ENCODE peak calls at places on chromosomes 13 and 19, in five cellular contexts. B, O, L, U and H are unnamed samples.

GRCh38 chr13:28609936-28610335 is 49.0 kb upstream of the POMP start:
- DNase-seq in B (no peak), O (no peak), L (no peak), U (no peak), H (no peak)

GRCh38 chr13:73877399-73877798 is 256.8 kb downstream of the KLF12 start:
- DNase-seq in B (no peak), O (no peak), L (no peak), U (no peak), H (no peak)

GRCh38 chr13:112879283-112879833 is 89.7 kb upstream of the MCF2L start:
- DNase-seq in B (no peak), O (no peak), L (no peak), U (no peak), H (no peak)

GRCh38 chr19:797528-798414 is 519 bp downstream of the PTBP1 start:
- DNase-seq in B (peak; percentile 95), O (peak; percentile 98), L (peak; percentile 32), U (peak; percentile 78), H (peak; percentile 79)

GRCh38 chr13:99385940-99386339 is 78.7 kb upstream of the GPR183 start:
- DNase-seq in B (no peak), O (no peak), L (no peak), U (no peak), H (no peak)

GRCh38 chr13:70394149-70394548 is 285.9 kb upstream of the KLHL1 start:
- DNase-seq in B (no peak), O (no peak), L (no peak), U (no peak), H (no peak)

GRCh38 chr13:31204592-31204991 is 4.8 kb downstream of the B3GLCT start:
- DNase-seq in B (peak; percentile 83), O (peak; percentile 40), L (no peak), U (peak; percentile 34), H (no peak)

GRCh38 chr13:30504081-30504480 is 38.3 kb upstream of the HMGB1 start:
- DNase-seq in B (peak; percentile 63), O (no peak), L (peak; percentile 16), U (no peak), H (peak; percentile 6)

GRCh38 chr13:51977606-51978005 is 33.6 kb downstream of the ATP7B start:
- DNase-seq in B (no peak), O (no peak), L (no peak), U (no peak), H (no peak)

GRCh38 chr19:46727036-46727501 is 10.2 kb upstream of the PRKD2 start:
- DNase-seq in B (no peak), O (no peak), L (no peak), U (no peak), H (no peak)

GRCh38 chr13:48242677-48243076 is 9.7 kb downstream of the ITM2B start:
- DNase-seq in B (no peak), O (no peak), L (no peak), U (no peak), H (no peak)

GRCh38 chr19:16024266-16025107 is 51.8 kb upstream of the TPM4 start:
- DNase-seq in B (no peak), O (peak; percentile 9), L (no peak), U (no peak), H (no peak)

GRCh38 chr13:50334944-50335343 is 319.7 kb downstream of the KCNRG start:
- DNase-seq in B (peak; percentile 66), O (no peak), L (no peak), U (peak; percentile 50), H (no peak)

GRCh38 chr13:51324714-51325440 is 14.6 kb upstream of the SERPINE3 start:
- DNase-seq in B (no peak), O (no peak), L (no peak), U (no peak), H (no peak)

GRCh38 chr19:23981863-23982262 is 67.2 kb downstream of the ZNF726 start:
- DNase-seq in B (no peak), O (no peak), L (no peak), U (no peak), H (no peak)

GRCh38 chr19:459724-460511 is 915 bp downstream of the SHC2 start:
- DNase-seq in B (peak; percentile 58), O (peak; percentile 98), L (no peak), U (peak; percentile 59), H (no peak)

GRCh38 chr19:56015756-56016155 is 29.2 kb downstream of the NLRP5 start:
- DNase-seq in B (peak; percentile 45), O (no peak), L (no peak), U (peak; percentile 16), H (no peak)

GRCh38 chr13:100338265-100338664 is 249.4 kb downstream of the PCCA start:
- DNase-seq in B (no peak), O (no peak), L (no peak), U (no peak), H (no peak)

GRCh38 chr13:80870186-80870585 is 529.3 kb upstream of the SPRY2 start:
- DNase-seq in B (no peak), O (no peak), L (no peak), U (no peak), H (no peak)

GRCh38 chr19:1082165-1082927 is 12.8 kb downstream of the POLR2E start:
- DNase-seq in B (peak; percentile 97), O (peak; percentile 92), L (no peak), U (no peak), H (no peak)

GRCh38 chr13:65592757-65593156 is 1637.4 kb downstream of the PCDH9 start:
- DNase-seq in B (no peak), O (no peak), L (no peak), U (no peak), H (no peak)

GRCh38 chr19:48873476-48874308 is 1.5 kb downstream of the PPP1R15A start:
- DNase-seq in B (peak; percentile 98), O (no peak), L (no peak), U (no peak), H (no peak)

GRCh38 chr13:46369506-46370268 is 17.4 kb downstream of the RUBCNL start:
- DNase-seq in B (no peak), O (no peak), L (no peak), U (no peak), H (no peak)

GRCh38 chr13:27182844-27183497 is 11.4 kb upstream of the USP12 start:
- DNase-seq in B (peak; percentile 88), O (no peak), L (no peak), U (peak; percentile 67), H (no peak)

GRCh38 chr13:101205408-101205807 is 210.9 kb downstream of the NALCN start:
- DNase-seq in B (no peak), O (no peak), L (no peak), U (no peak), H (no peak)

GRCh38 chr13:87259479-87260083 is 411.6 kb upstream of the SLITRK5 start:
- DNase-seq in B (no peak), O (peak; percentile 2), L (no peak), U (peak; percentile 8), H (no peak)

GRCh38 chr13:77230560-77230959 is 96.3 kb downstream of the MYCBP2 start:
- DNase-seq in B (no peak), O (no peak), L (no peak), U (no peak), H (no peak)

GRCh38 chr13:102295316-102296048 is 106.4 kb downstream of the FGF14 start:
- DNase-seq in B (no peak), O (no peak), L (no peak), U (no peak), H (no peak)

GRCh38 chr13:105997436-105998232 is 537.8 kb downstream of the EFNB2 start:
- DNase-seq in B (no peak), O (no peak), L (no peak), U (no peak), H (no peak)

GRCh38 chr19:38692458-38693379 is 45.3 kb downstream of the ACTN4 start:
- DNase-seq in B (no peak), O (peak; percentile 60), L (no peak), U (no peak), H (no peak)

GRCh38 chr13:63625869-63626268 is 2210.2 kb upstream of the PCDH20 start:
- DNase-seq in B (no peak), O (no peak), L (no peak), U (no peak), H (no peak)

GRCh38 chr19:29775575-29775900 is 36.3 kb upstream of the CCNE1 start:
- DNase-seq in B (no peak), O (peak; percentile 42), L (no peak), U (no peak), H (no peak)

GRCh38 chr13:44899967-44900366 is 89.3 kb downstream of the NUFIP1 start:
- DNase-seq in B (peak; percentile 7), O (peak; percentile 43), L (no peak), U (no peak), H (no peak)

GRCh38 chr13:106349080-106349841 is 186.2 kb downstream of the EFNB2 start:
- DNase-seq in B (no peak), O (peak; percentile 43), L (no peak), U (no peak), H (no peak)

GRCh38 chr19:12933287-12934072 is at the start of gene FARSA:
- DNase-seq in B (peak; percentile 96), O (peak; percentile 92), L (peak; percentile 80), U (peak; percentile 84), H (peak; percentile 93)
- TF ChIP-seq POLR2AphosphoS5 in B (peak; percentile 89), O (peak; percentile 97), L (peak; percentile 94), U (peak; percentile 92), H (peak; percentile 100)

GRCh38 chr19:19146000-19146608 is 7.8 kb upstream of the TMEM161A start:
- DNase-seq in B (peak; percentile 86), O (peak; percentile 93), L (no peak), U (peak; percentile 35), H (peak; percentile 38)
- TF ChIP-seq REST in B (no peak), O (no peak), L (no peak), U (no peak), H (no peak)

GRCh38 chr19:14432817-14433453 is at the start of gene PKN1:
- DNase-seq in B (peak; percentile 78), O (peak; percentile 95), L (no peak), U (no peak), H (no peak)
- TF ChIP-seq GABPA in B (no peak), O (no peak), L (no peak), U (no peak), H (no peak)

DNA sequence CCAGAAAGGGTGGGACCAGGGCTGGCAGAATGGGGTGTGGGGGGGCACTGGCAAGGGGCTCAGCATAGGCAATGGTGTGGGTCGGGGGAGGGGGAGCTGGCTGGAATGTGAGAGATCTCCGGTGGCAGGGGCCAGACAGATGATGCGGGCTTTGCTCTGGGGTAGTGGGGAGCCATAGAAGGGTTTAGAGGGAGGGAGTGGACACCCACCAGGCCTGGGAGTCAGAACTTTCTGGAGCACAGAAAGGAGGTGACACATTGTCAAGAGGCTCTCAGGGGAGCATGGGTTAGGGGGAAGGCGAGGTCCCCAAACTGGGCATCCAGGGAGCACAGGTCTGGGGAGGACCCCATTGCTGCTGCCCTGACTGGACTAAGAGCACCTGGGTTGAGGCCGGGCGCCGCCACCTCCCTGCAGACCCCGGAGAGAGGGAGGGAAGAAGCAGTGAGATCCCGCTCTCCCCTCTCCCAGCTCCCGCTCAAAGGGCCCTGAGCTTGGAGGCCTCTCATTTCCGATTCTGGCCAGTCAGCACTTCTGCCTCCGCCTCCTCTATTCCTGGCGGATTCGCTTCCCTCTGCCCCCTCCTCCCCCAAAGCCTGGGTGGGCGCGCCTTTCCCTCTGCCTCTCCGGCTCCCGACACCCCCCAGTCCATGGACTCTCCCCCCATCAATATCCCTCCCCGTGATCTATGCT is 21.6 kb downstream of the SMIM24 start:
- DNase-seq in B (no peak), O (peak; percentile 78), L (no peak), U (no peak), H (no peak)
- TF ChIP-seq POLR2AphosphoS5 in B (no peak), O (no peak), L (no peak), U (no peak), H (no peak)

GRCh38 chr13:98279473-98280175 is 102.6 kb upstream of the RNF113B start:
- DNase-seq in B (no peak), O (peak; percentile 33), L (peak; percentile 41), U (no peak), H (peak; percentile 34)
- TF ChIP-seq REST in B (no peak), O (no peak), L (no peak), U (no peak), H (no peak)